ENCODE peak calls at places on chromosomes 7 and 10, in six cellular contexts. Y is lung, T is fibroblast of pulmonary artery, D is A549, U is BJ, N is GM12865. A is an unnamed sample.

GRCh38 chr7:143282124-143282523 is 2.6 kb upstream of the TMEM139 start:
- DNase-seq in Y (no peak), T (no peak), D (no peak), U (no peak), N (no peak), A (no peak)

GRCh38 chr7:122638459-122638858 is 60.5 kb downstream of the RNF133 start:
- DNase-seq in N (no peak), T (no peak), U (no peak), Y (no peak), D (no peak), A (no peak)

GRCh38 chr7:119270045-119270464 is 1002.9 kb upstream of the KCND2 start:
- DNase-seq in D (peak), Y (peak), T (peak), U (no peak), N (peak), A (peak)

GRCh38 chr10:71242621-71243009 is 30.2 kb downstream of the UNC5B start:
- DNase-seq in T (no peak), D (no peak), N (no peak), U (no peak), Y (no peak), A (no peak)

GRCh38 chr7:131109011-131109756 is 218.5 kb upstream of the MKLN1 start:
- DNase-seq in N (peak), T (peak), U (no peak), D (no peak), Y (no peak), A (no peak)

GRCh38 chr10:24277771-24278518 is 69.0 kb downstream of the KIAA1217 start:
- DNase-seq in D (no peak), U (no peak), Y (no peak), N (no peak), T (peak), A (no peak)

GRCh38 chr10:3363316-3364070 is 190.9 kb upstream of the PITRM1 start:
- DNase-seq in U (no peak), Y (no peak), N (no peak), D (no peak), T (no peak), A (no peak)

GRCh38 chr7:39904077-39904486 is 46.0 kb upstream of the CDK13 start:
- DNase-seq in U (peak), D (no peak), Y (no peak), T (no peak), N (no peak), A (no peak)

GRCh38 chr10:78728176-78728575 is 340.6 kb upstream of the ZMIZ1 start:
- DNase-seq in D (no peak), N (no peak), U (no peak), Y (no peak), T (no peak), A (no peak)

GRCh38 chr10:63206997-63207952 is 74.1 kb downstream of the NRBF2 start:
- DNase-seq in Y (no peak), T (peak), D (no peak), N (peak), U (peak), A (peak)

GRCh38 chr10:116866987-116867595 is 17.8 kb downstream of the ENO4 start:
- DNase-seq in N (no peak), D (no peak), U (no peak), Y (no peak), T (peak), A (no peak)

GRCh38 chr10:69577268-69578232 is 4.3 kb upstream of the NEUROG3 start:
- DNase-seq in U (no peak), T (no peak), N (no peak), D (peak), Y (no peak), A (no peak)

GRCh38 chr10:1068362-1069361 is 12.5 kb downstream of the WDR37 start:
- DNase-seq in N (no peak), T (no peak), Y (no peak), D (no peak), U (no peak), A (no peak)

GRCh38 chr10:47104101-47104707 is 193.0 kb downstream of the PTPN20 start:
- DNase-seq in Y (no peak), N (no peak), U (no peak), T (peak), D (no peak), A (no peak)

GRCh38 chr7:80087768-80088170 is 46.9 kb upstream of the GNAI1 start:
- DNase-seq in D (no peak), Y (no peak), U (no peak), N (no peak), T (no peak), A (no peak)

GRCh38 chr7:50207251-50207564 is 97.3 kb upstream of the IKZF1 start:
- DNase-seq in Y (no peak), D (no peak), U (no peak), T (no peak), N (no peak), A (no peak)

GRCh38 chr7:71131256-71131752 is 640 bp upstream of the GALNT17 start:
- DNase-seq in T (no peak), D (no peak), Y (no peak), N (no peak), U (no peak), A (peak)

GRCh38 chr7:129840757-129841156 is 112.0 kb downstream of the UBE2H start:
- DNase-seq in T (peak), Y (no peak), N (no peak), D (no peak), U (no peak), A (peak)

GRCh38 chr7:151838861-151839381 is 38.0 kb downstream of the PRKAG2 start:
- DNase-seq in T (no peak), U (no peak), Y (no peak), N (peak), D (no peak), A (no peak)

GRCh38 chr10:30702860-30703259 is 73.3 kb upstream of the LYZL2 start:
- DNase-seq in Y (no peak), U (no peak), D (no peak), T (no peak), N (no peak), A (no peak)

DNA sequence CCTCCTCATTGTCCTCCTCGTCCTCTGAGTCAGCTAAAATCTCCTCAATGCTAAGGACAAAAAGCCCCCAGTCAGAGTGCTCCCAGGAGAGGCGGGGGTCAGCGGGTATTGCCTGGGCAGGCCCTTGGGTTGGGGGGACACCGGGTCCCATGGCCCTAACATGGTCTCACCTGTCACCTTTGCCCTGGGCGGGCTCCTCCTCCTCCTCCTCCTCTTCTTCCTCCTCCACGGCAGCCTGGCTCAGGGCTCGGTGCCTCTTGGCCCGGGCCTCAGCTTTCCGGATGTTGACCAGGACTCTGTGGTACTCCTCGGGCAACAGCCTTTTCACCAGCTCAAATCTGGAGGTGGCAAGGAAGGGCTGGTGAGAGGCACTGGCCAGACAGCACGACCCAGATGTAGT is 32.0 kb upstream of the FRAT2 start:
- DNase-seq in D (no peak), T (no peak), U (no peak), N (no peak), Y (no peak), A (no peak)
- H3K4me3 ChIP-seq in D (no peak), T (no peak), U (no peak), N (no peak), Y (no peak), A (no peak)

GRCh38 chr10:98467506-98468318 is 21.0 kb upstream of the HPS1 start:
- DNase-seq in Y (peak), T (peak), N (peak), U (no peak), D (peak), A (peak)
- H3K4me3 ChIP-seq in Y (peak), T (peak), N (peak), U (peak), D (peak), A (peak)

DNA sequence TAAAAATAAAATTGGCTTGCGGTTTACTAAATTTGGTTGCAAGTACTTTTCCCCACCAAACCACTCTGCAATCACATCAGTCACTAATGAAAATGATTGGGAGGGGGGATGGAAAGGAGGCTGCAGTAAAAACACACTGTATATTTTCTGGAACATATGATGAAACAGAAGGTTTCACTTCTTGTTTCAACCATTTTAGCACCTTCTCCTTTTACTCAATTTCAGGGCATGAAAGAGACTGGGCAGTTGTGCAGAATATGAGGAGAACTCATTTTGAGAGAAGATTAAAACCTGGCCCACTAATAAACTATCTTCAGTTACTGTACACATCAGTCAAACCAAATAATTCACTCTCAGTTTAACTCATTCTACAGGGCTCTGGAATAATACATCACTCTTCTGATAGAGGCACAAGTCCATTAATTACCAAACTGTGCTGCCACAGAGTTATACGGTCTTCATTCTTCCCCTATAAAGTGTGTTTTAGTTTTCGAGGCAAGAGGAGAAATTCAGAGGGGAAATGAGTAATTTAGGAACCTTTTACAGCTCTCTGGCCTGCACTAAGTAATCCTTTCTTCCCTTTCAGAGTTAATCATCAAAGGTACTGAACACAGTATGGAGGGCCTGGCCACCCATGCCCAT is 25.5 kb downstream of the JAZF1 start:
- DNase-seq in U (no peak), N (peak), T (no peak), Y (no peak), D (no peak), A (no peak)
- H3K4me3 ChIP-seq in U (no peak), N (no peak), T (no peak), Y (no peak), D (no peak), A (no peak)

GRCh38 chr7:103140684-103141083 is 8.2 kb downstream of the NAPEPLD start:
- DNase-seq in N (no peak), T (no peak), U (no peak), Y (no peak), D (no peak), A (no peak)

GRCh38 chr7:103143865-103144264 is 5.0 kb downstream of the NAPEPLD start:
- DNase-seq in D (no peak), T (no peak), Y (no peak), U (no peak), N (no peak), A (no peak)

GRCh38 chr7:103141753-103142404 is 7.0 kb downstream of the NAPEPLD start:
- DNase-seq in Y (no peak), U (no peak), D (no peak), T (peak), N (peak), A (no peak)

GRCh38 chr7:103140061-103140460 is 8.8 kb downstream of the NAPEPLD start:
- DNase-seq in U (no peak), N (no peak), Y (no peak), T (no peak), D (no peak), A (no peak)

DNA sequence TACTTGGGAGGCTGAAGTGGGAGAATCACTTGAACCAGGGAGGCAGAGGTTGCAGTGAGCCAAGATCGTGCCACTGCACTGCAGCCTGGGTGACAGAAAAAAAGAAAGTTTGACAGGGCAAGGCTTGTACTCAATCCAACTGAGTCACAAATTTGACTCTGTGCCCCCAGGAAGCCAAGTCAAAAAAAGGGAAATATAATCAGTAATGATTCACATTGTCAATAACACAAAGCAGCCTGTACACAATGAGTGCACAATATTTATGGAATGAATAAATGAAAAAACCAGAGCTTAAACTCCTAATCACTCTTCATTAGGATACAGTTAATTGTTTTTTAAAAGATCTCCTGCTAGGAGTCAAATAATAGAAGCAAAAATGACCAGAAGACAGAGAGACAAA is 6.4 kb downstream of the NAPEPLD start:
- DNase-seq in N (no peak), T (no peak), Y (no peak), U (no peak), D (no peak), A (no peak)
- H3K4me3 ChIP-seq in N (no peak), T (no peak), Y (no peak), U (no peak), D (no peak), A (no peak)

GRCh38 chr10:101230185-101230917 is 1.1 kb upstream of the LBX1 start:
- DNase-seq in Y (no peak), T (no peak), N (no peak), U (no peak), D (no peak), A (no peak)
- H3K4me3 ChIP-seq in Y (no peak), T (no peak), N (no peak), U (no peak), D (no peak), A (no peak)

GRCh38 chr7:92296898-92297435 is 51.2 kb downstream of the ANKIB1 start:
- DNase-seq in Y (no peak), T (no peak), D (no peak), N (no peak), U (no peak), A (no peak)
- H3K4me3 ChIP-seq in Y (no peak), T (no peak), D (no peak), N (no peak), U (no peak), A (no peak)

A was measured in astrocyte of the cerebellum.